ENCODE peak calls at places on chromosome 20, in four cellular contexts. S is upper lobe of left lung, Q is tibial nerve, N is SK-N-SH. K is an unnamed sample.

GRCh38 chr20:17298169-17298568 is 71.3 kb downstream of the PCSK2 start:
- DNase-seq in S (no peak), Q (no peak), N (no peak), K (no peak)

GRCh38 chr20:62122659-62123449 is 579 bp downstream of the LSM14B start:
- DNase-seq in S (peak), Q (no peak), N (peak), K (no peak)

GRCh38 chr20:8421981-8422380 is 289.9 kb downstream of the PLCB1 start:
- DNase-seq in S (no peak), Q (no peak), N (no peak), K (no peak)

GRCh38 chr20:38113401-38114325 is 51.4 kb downstream of the TGM2 start:
- DNase-seq in S (peak), Q (no peak), N (no peak), K (peak)

GRCh38 chr20:43506238-43506637 is 1.3 kb upstream of the L3MBTL1 start:
- DNase-seq in S (no peak), Q (no peak), N (no peak), K (no peak)

GRCh38 chr20:56249244-56249955 is 868 bp downstream of the MC3R start:
- DNase-seq in S (no peak), Q (no peak), N (peak), K (peak)

GRCh38 chr20:25090492-25091429 is 8.8 kb upstream of the VSX1 start:
- DNase-seq in S (peak), Q (no peak), N (no peak), K (no peak)

GRCh38 chr20:53599378-53599777 is 5.7 kb upstream of the ZNF217 start:
- DNase-seq in S (no peak), Q (no peak), N (no peak), K (no peak)

GRCh38 chr20:49054032-49054643 is 8.0 kb downstream of the CSE1L start:
- DNase-seq in S (no peak), Q (no peak), N (no peak), K (no peak)

GRCh38 chr20:36235892-36236785 is at the start of gene AAR2:
- DNase-seq in S (peak), Q (peak), N (peak), K (peak)

GRCh38 chr20:50340586-50340985 is 150.0 kb downstream of the CEBPB start:
- DNase-seq in S (no peak), Q (no peak), N (no peak), K (no peak)

GRCh38 chr20:380763-381580 is 412 bp downstream of the TRIB3 start:
- DNase-seq in S (peak), Q (no peak), N (peak), K (peak)

GRCh38 chr20:24991897-24992419 is 593 bp downstream of the APMAP start:
- DNase-seq in S (peak), Q (no peak), N (peak), K (peak)

GRCh38 chr20:64063389-64064144 is 569 bp downstream of the TCEA2 start:
- DNase-seq in S (no peak), Q (no peak), N (peak), K (no peak)

GRCh38 chr20:44746367-44747165 is 901 bp downstream of the KCNK15 start:
- DNase-seq in S (peak), Q (no peak), N (peak), K (no peak)

GRCh38 chr20:25040438-25040831 is 17.5 kb downstream of the ACSS1 start:
- DNase-seq in S (peak), Q (peak), N (no peak), K (no peak)

GRCh38 chr20:57562541-57563465 is 1.9 kb downstream of the PCK1 start:
- DNase-seq in S (no peak), Q (no peak), N (no peak), K (no peak)

GRCh38 chr20:64084209-64085152 is at the start of gene LKAAEAR1:
- DNase-seq in S (no peak), Q (no peak), N (no peak), K (no peak)

GRCh38 chr20:62028384-62028783 is 37.3 kb downstream of the TAF4 start:
- DNase-seq in S (no peak), Q (no peak), N (no peak), K (no peak)

GRCh38 chr20:17541996-17542395 is 10.8 kb upstream of the BFSP1 start:
- DNase-seq in S (peak), Q (no peak), N (no peak), K (no peak)

GRCh38 chr20:48523191-48523757 is 304.5 kb downstream of the PREX1 start:
- DNase-seq in S (no peak), Q (no peak), N (peak), K (peak)

GRCh38 chr20:62269871-62270270 is 31.6 kb downstream of the OSBPL2 start:
- DNase-seq in S (no peak), Q (no peak), N (no peak), K (no peak)

GRCh38 chr20:38604873-38605303 is 3.3 kb downstream of the ARHGAP40 start:
- DNase-seq in S (peak), Q (no peak), N (no peak), K (peak)

GRCh38 chr20:63048516-63049190 is 41.9 kb upstream of the BHLHE23 start:
- DNase-seq in S (no peak), Q (no peak), N (no peak), K (no peak)

GRCh38 chr20:14383326-14383725 is 45.9 kb upstream of the FLRT3 start:
- DNase-seq in S (no peak), Q (no peak), N (no peak), K (no peak)

GRCh38 chr20:3876676-3877075 is 12.5 kb upstream of the PANK2 start:
- DNase-seq in S (no peak), Q (no peak), N (no peak), K (no peak)

GRCh38 chr20:7692478-7692877 is 247.8 kb downstream of the HAO1 start:
- DNase-seq in S (no peak), Q (no peak), N (no peak), K (no peak)

GRCh38 chr20:48052492-48052870 is 267.2 kb upstream of the SULF2 start:
- DNase-seq in S (no peak), Q (no peak), N (peak), K (no peak)

GRCh38 chr20:48064929-48065328 is 279.6 kb upstream of the SULF2 start:
- DNase-seq in S (no peak), Q (no peak), N (no peak), K (no peak)

GRCh38 chr20:19015326-19015725 is 197.1 kb upstream of the SLC24A3 start:
- DNase-seq in S (no peak), Q (no peak), N (no peak), K (no peak)

GRCh38 chr20:53827996-53828672 is 234.5 kb upstream of the ZNF217 start:
- DNase-seq in S (no peak), Q (no peak), N (no peak), K (peak)

GRCh38 chr20:53654932-53655674 is 61.5 kb upstream of the ZNF217 start:
- DNase-seq in S (peak), Q (no peak), N (no peak), K (peak)

GRCh38 chr20:63831696-63832686 is 927 bp upstream of the ZBTB46 start:
- DNase-seq in S (no peak), Q (no peak), N (peak), K (no peak)

GRCh38 chr20:54290636-54291035 is 82.7 kb downstream of the PFDN4 start:
- DNase-seq in S (no peak), Q (no peak), N (no peak), K (no peak)

GRCh38 chr20:59777321-59777705 is 156.1 kb downstream of the SYCP2 start:
- DNase-seq in S (no peak), Q (no peak), N (peak), K (no peak)

GRCh38 chr20:8774412-8774811 is 294.5 kb upstream of the PLCB4 start:
- DNase-seq in S (no peak), Q (no peak), N (no peak), K (no peak)

GRCh38 chr20:25439328-25439727 is 31.9 kb downstream of the GINS1 start:
- DNase-seq in S (no peak), Q (no peak), N (no peak), K (no peak)

GRCh38 chr20:38877483-38877882 is 48.7 kb upstream of the FAM83D start:
- DNase-seq in S (no peak), Q (no peak), N (no peak), K (no peak)

GRCh38 chr20:38893056-38893455 is 33.2 kb upstream of the FAM83D start:
- DNase-seq in S (no peak), Q (no peak), N (no peak), K (no peak)

GRCh38 chr20:38673731-38674177 is 50.5 kb upstream of the SLC32A1 start:
- DNase-seq in S (no peak), Q (no peak), N (peak), K (no peak)

GRCh38 chr20:1617055-1617454 is 2.8 kb downstream of the SIRPB1 start:
- DNase-seq in S (no peak), Q (no peak), N (no peak), K (no peak)
- TF ChIP-seq EP300 in S (no peak), Q (no peak), N (no peak), K (no peak)

GRCh38 chr20:41533537-41534136 is 84.5 kb downstream of the CHD6 start:
- DNase-seq in S (no peak), Q (no peak), N (no peak), K (no peak)
- TF ChIP-seq EP300 in S (no peak), Q (no peak), N (no peak), K (no peak)

GRCh38 chr20:46642265-46642942 is 8.9 kb downstream of the SLC13A3 start:
- DNase-seq in S (no peak), Q (no peak), N (no peak), K (no peak)

GRCh38 chr20:46640044-46640443 is 11.2 kb downstream of the SLC13A3 start:
- DNase-seq in S (no peak), Q (no peak), N (no peak), K (no peak)

GRCh38 chr20:46641424-46641823 is 9.8 kb downstream of the SLC13A3 start:
- DNase-seq in S (no peak), Q (no peak), N (no peak), K (no peak)

GRCh38 chr20:46639587-46639986 is 11.7 kb downstream of the SLC13A3 start:
- DNase-seq in S (no peak), Q (no peak), N (no peak), K (no peak)

GRCh38 chr20:46640536-46641311 is 10.5 kb downstream of the SLC13A3 start:
- DNase-seq in S (no peak), Q (no peak), N (no peak), K (no peak)
- TF ChIP-seq EP300 in S (no peak), Q (no peak), N (no peak), K (no peak)

GRCh38 chr20:32357869-32358631 is at the start of gene ASXL1:
- DNase-seq in S (peak), Q (peak), N (peak), K (peak)
- TF ChIP-seq EP300 in S (no peak), Q (peak), N (no peak), K (no peak)

K was measured in A549.